ENCODE peak calls at places on chromosomes 7 and 10, in nine cellular contexts. D, L, T, O, Z, V, W, U and I are unnamed samples.

GRCh38 chr10:60524541-60524940 is 134.9 kb upstream of the ANK3 start:
- DNase-seq in U (no peak), L (no peak), T (no peak), Z (no peak), D (peak), W (no peak), V (peak), O (no peak), I (no peak)

GRCh38 chr7:30476401-30477145 is 2.0 kb downstream of the NOD1 start:
- DNase-seq in Z (peak), D (no peak), O (no peak), W (no peak), L (no peak), T (no peak), U (peak), V (no peak), I (peak)

GRCh38 chr7:143305423-143306070 is 10.4 kb upstream of the CLCN1 start:
- DNase-seq in V (peak), Z (no peak), L (peak), T (peak), O (no peak), D (peak), U (no peak), W (peak), I (no peak)

GRCh38 chr7:3217166-3217565 is 83.9 kb upstream of the SDK1 start:
- DNase-seq in O (no peak), U (no peak), T (peak), V (peak), D (peak), W (no peak), L (peak), Z (no peak), I (no peak)

GRCh38 chr7:16774294-16774693 is 20.7 kb downstream of the TSPAN13 start:
- DNase-seq in T (no peak), V (no peak), Z (no peak), D (no peak), U (no peak), L (no peak), W (no peak), O (no peak), I (no peak)

GRCh38 chr10:131584286-131584685 is 272.8 kb upstream of the TCERG1L start:
- DNase-seq in T (no peak), W (no peak), O (no peak), L (peak), Z (no peak), D (no peak), V (no peak), U (no peak), I (no peak)

GRCh38 chr10:97782455-97783228 is 10.8 kb upstream of the SFRP5 start:
- DNase-seq in D (no peak), Z (no peak), U (no peak), T (no peak), L (no peak), V (peak), W (no peak), O (no peak), I (no peak)

GRCh38 chr7:112462236-112462635 is 12.0 kb downstream of the IFRD1 start:
- DNase-seq in T (no peak), D (peak), V (peak), Z (peak), U (no peak), L (peak), W (peak), O (no peak), I (no peak)

GRCh38 chr10:89115876-89116627 is 91.1 kb downstream of the CH25H start:
- DNase-seq in T (no peak), W (no peak), Z (no peak), D (peak), O (no peak), V (peak), U (no peak), L (no peak), I (no peak)

GRCh38 chr10:120963053-120963533 is 111.9 kb downstream of the WDR11 start:
- DNase-seq in O (peak), U (peak), W (peak), D (no peak), L (no peak), V (no peak), T (no peak), Z (peak), I (peak)

GRCh38 chr10:78305311-78305710 is 271.6 kb downstream of the RPS24 start:
- DNase-seq in O (no peak), V (no peak), Z (no peak), T (no peak), W (no peak), U (no peak), D (no peak), L (no peak), I (no peak)

GRCh38 chr10:130012129-130012528 is 48.1 kb upstream of the EBF3 start:
- DNase-seq in Z (no peak), D (no peak), V (no peak), W (no peak), T (no peak), L (no peak), U (no peak), O (no peak), I (no peak)

GRCh38 chr10:61169294-61169693 is 225.3 kb upstream of the RHOBTB1 start:
- DNase-seq in V (no peak), Z (no peak), W (no peak), D (no peak), L (no peak), U (no peak), T (no peak), O (no peak), I (no peak)

GRCh38 chr10:97849101-97849490 is 547 bp upstream of the GOLGA7B start:
- DNase-seq in Z (peak), D (no peak), U (peak), O (no peak), L (no peak), V (peak), W (peak), T (no peak), I (peak)

GRCh38 chr10:97186911-97187310 is 1.2 kb upstream of the SLIT1 start:
- DNase-seq in Z (no peak), V (no peak), L (no peak), U (no peak), O (no peak), D (no peak), T (peak), W (no peak), I (no peak)

GRCh38 chr7:8229927-8230326 is 32.0 kb downstream of the ICA1 start:
- DNase-seq in W (no peak), T (no peak), O (no peak), V (no peak), D (no peak), Z (no peak), U (no peak), L (no peak), I (no peak)

GRCh38 chr7:144937199-144937598 is 101.3 kb upstream of the TPK1 start:
- DNase-seq in O (no peak), L (no peak), U (no peak), Z (no peak), V (no peak), T (no peak), D (no peak), W (no peak), I (no peak)

GRCh38 chr7:29435167-29435566 is 128.5 kb upstream of the PRR15 start:
- DNase-seq in W (no peak), O (no peak), U (no peak), T (no peak), D (no peak), L (no peak), V (no peak), Z (no peak), I (no peak)

GRCh38 chr10:93070378-93071176 is 3.1 kb upstream of the CYP26A1 start:
- DNase-seq in T (no peak), V (no peak), O (no peak), Z (no peak), D (no peak), L (no peak), U (no peak), W (no peak), I (no peak)

GRCh38 chr10:132586731-132587130 is 49.1 kb downstream of the INPP5A start:
- DNase-seq in L (no peak), Z (no peak), T (no peak), V (no peak), W (no peak), O (no peak), U (no peak), D (no peak), I (no peak)

GRCh38 chr10:514137-514671 is 175.3 kb downstream of the DIP2C start:
- DNase-seq in O (no peak), T (no peak), Z (peak), U (peak), W (no peak), L (peak), V (no peak), D (no peak), I (peak)

GRCh38 chr10:43781480-43782361 is 133.0 kb upstream of the ZNF32 start:
- DNase-seq in Z (no peak), O (no peak), W (no peak), D (no peak), V (peak), L (peak), T (no peak), U (no peak), I (no peak)

GRCh38 chr10:120983721-120984120 is 132.6 kb downstream of the WDR11 start:
- DNase-seq in Z (no peak), T (no peak), D (no peak), V (no peak), W (no peak), O (no peak), U (no peak), L (no peak), I (no peak)

GRCh38 chr10:15254808-15255655 is 86.5 kb upstream of the NMT2 start:
- DNase-seq in O (no peak), U (peak), Z (no peak), W (no peak), D (no peak), T (no peak), L (peak), V (no peak), I (peak)

GRCh38 chr7:29265208-29265923 is 70.8 kb downstream of the CHN2 start:
- DNase-seq in Z (no peak), T (no peak), L (no peak), O (no peak), D (peak), W (no peak), U (no peak), V (peak), I (no peak)

GRCh38 chr10:14571866-14572507 is 202.7 kb downstream of the FAM107B start:
- DNase-seq in U (no peak), V (no peak), Z (no peak), D (peak), O (no peak), L (peak), T (peak), W (no peak), I (no peak)

GRCh38 chr10:62633976-62634375 is 170.5 kb upstream of the ADO start:
- DNase-seq in L (no peak), W (no peak), D (no peak), T (no peak), V (no peak), Z (no peak), O (no peak), U (no peak), I (no peak)

GRCh38 chr7:100568936-100569844 is 4.5 kb downstream of the SAP25 start:
- DNase-seq in L (peak), Z (no peak), W (peak), V (peak), D (peak), T (peak), O (peak), U (peak), I (peak)

GRCh38 chr10:17586741-17587720 is 30.1 kb downstream of the HACD1 start:
- DNase-seq in V (peak), D (peak), L (no peak), T (no peak), Z (no peak), O (no peak), W (no peak), U (no peak), I (no peak)

GRCh38 chr10:133226251-133226808 is 3.7 kb upstream of the UTF1 start:
- DNase-seq in L (no peak), D (no peak), V (no peak), W (no peak), U (no peak), O (no peak), T (no peak), Z (no peak), I (no peak)

GRCh38 chr7:51591223-51591622 is 274.6 kb upstream of the COBL start:
- DNase-seq in V (no peak), W (no peak), T (no peak), D (no peak), Z (no peak), O (no peak), U (no peak), L (no peak), I (no peak)

GRCh38 chr7:39721919-39722597 is 98.7 kb downstream of the RALA start:
- DNase-seq in T (no peak), D (no peak), L (no peak), O (no peak), V (no peak), U (no peak), Z (peak), W (no peak), I (no peak)

GRCh38 chr7:130207642-130208041 is at the start of gene SSMEM1:
- DNase-seq in O (no peak), V (no peak), L (no peak), W (no peak), T (no peak), U (no peak), Z (no peak), D (peak), I (no peak)

GRCh38 chr7:151313857-151314256 is 27.8 kb upstream of the NUB1 start:
- DNase-seq in L (peak), T (peak), W (no peak), O (no peak), V (peak), Z (no peak), D (peak), U (no peak), I (no peak)